ENCODE peak calls at places on chromosomes 12 and 14, in four cellular contexts. One of them, this sample, is unnamed.

GRCh38 chr12:32650508-32650907 is 28.6 kb upstream of the DNM1L start:
- DNase-seq in neuronal stem cell: no peak
- DNase-seq in adrenal gland: no peak
- DNase-seq in ovary: no peak
- DNase-seq in this sample: no peak

GRCh38 chr12:23729354-23729753 is 220.1 kb downstream of the SOX5 start:
- DNase-seq in neuronal stem cell: no peak
- DNase-seq in adrenal gland: no peak
- DNase-seq in ovary: no peak
- DNase-seq in this sample: no peak

GRCh38 chr12:116053479-116054195 is 223.9 kb downstream of the MED13L start:
- DNase-seq in neuronal stem cell: no peak
- DNase-seq in adrenal gland: peak
- DNase-seq in ovary: peak
- DNase-seq in this sample: no peak

GRCh38 chr12:7927470-7927869 is 8.5 kb downstream of the SLC2A3 start:
- DNase-seq in neuronal stem cell: no peak
- DNase-seq in adrenal gland: no peak
- DNase-seq in ovary: no peak
- DNase-seq in this sample: no peak

GRCh38 chr14:30142216-30142615 is 214.6 kb upstream of the PRKD1 start:
- DNase-seq in neuronal stem cell: no peak
- DNase-seq in adrenal gland: no peak
- DNase-seq in ovary: no peak
- DNase-seq in this sample: no peak

GRCh38 chr12:3992945-3993344 is 119.7 kb upstream of the PARP11 start:
- DNase-seq in neuronal stem cell: no peak
- DNase-seq in adrenal gland: no peak
- DNase-seq in ovary: no peak
- DNase-seq in this sample: no peak

GRCh38 chr14:101408077-101408831 is 153.0 kb upstream of the DIO3 start:
- DNase-seq in neuronal stem cell: no peak
- DNase-seq in adrenal gland: no peak
- DNase-seq in ovary: no peak
- DNase-seq in this sample: no peak

GRCh38 chr12:113056381-113056630 is 224 bp upstream of the DTX1 start:
- DNase-seq in neuronal stem cell: no peak
- DNase-seq in adrenal gland: no peak
- DNase-seq in ovary: no peak
- DNase-seq in this sample: no peak

GRCh38 chr12:116529048-116529447 is 30.1 kb upstream of the MAP1LC3B2 start:
- DNase-seq in neuronal stem cell: no peak
- DNase-seq in adrenal gland: no peak
- DNase-seq in ovary: peak
- DNase-seq in this sample: no peak

GRCh38 chr12:75887979-75888378 is 143.6 kb downstream of the PHLDA1 start:
- DNase-seq in neuronal stem cell: no peak
- DNase-seq in adrenal gland: no peak
- DNase-seq in ovary: no peak
- DNase-seq in this sample: no peak

GRCh38 chr14:76117789-76118188 is 33.9 kb upstream of the GPATCH2L start:
- DNase-seq in neuronal stem cell: no peak
- DNase-seq in adrenal gland: no peak
- DNase-seq in ovary: no peak
- DNase-seq in this sample: no peak

GRCh38 chr12:56046027-56046780 is 4.5 kb downstream of the RPS26 start:
- DNase-seq in neuronal stem cell: no peak
- DNase-seq in adrenal gland: no peak
- DNase-seq in ovary: no peak
- DNase-seq in this sample: no peak

GRCh38 chr12:19597304-19598066 is 158.2 kb downstream of the AEBP2 start:
- DNase-seq in neuronal stem cell: no peak
- DNase-seq in adrenal gland: no peak
- DNase-seq in ovary: no peak
- DNase-seq in this sample: no peak

GRCh38 chr12:104357431-104357952 is 54.0 kb downstream of the EID3 start:
- DNase-seq in neuronal stem cell: no peak
- DNase-seq in adrenal gland: peak
- DNase-seq in ovary: no peak
- DNase-seq in this sample: no peak

GRCh38 chr12:25960176-25960575 is 1.7 kb downstream of the RASSF8 start:
- DNase-seq in neuronal stem cell: no peak
- DNase-seq in adrenal gland: peak
- DNase-seq in ovary: peak
- DNase-seq in this sample: no peak

GRCh38 chr12:105836235-105836634 is 302.5 kb downstream of the NUAK1 start:
- DNase-seq in neuronal stem cell: no peak
- DNase-seq in adrenal gland: no peak
- DNase-seq in ovary: no peak
- DNase-seq in this sample: no peak

GRCh38 chr12:114096461-114096860 is 130.3 kb upstream of the RBM19 start:
- DNase-seq in neuronal stem cell: no peak
- DNase-seq in adrenal gland: no peak
- DNase-seq in ovary: no peak
- DNase-seq in this sample: no peak

GRCh38 chr12:96516472-96517417 is 27.4 kb downstream of the CFAP54 start:
- DNase-seq in neuronal stem cell: peak
- DNase-seq in adrenal gland: peak
- DNase-seq in ovary: peak
- DNase-seq in this sample: peak
- H3K27ac ChIP-seq in neuronal stem cell: no peak
- H3K27ac ChIP-seq in adrenal gland: no peak
- H3K27ac ChIP-seq in ovary: no peak
- H3K27ac ChIP-seq in this sample: no peak

GRCh38 chr12:70367268-70368141 is 1.4 kb downstream of the KCNMB4 start:
- DNase-seq in neuronal stem cell: peak
- DNase-seq in adrenal gland: no peak
- DNase-seq in ovary: no peak
- DNase-seq in this sample: no peak

GRCh38 chr12:70365398-70365647 is 767 bp upstream of the KCNMB4 start:
- DNase-seq in neuronal stem cell: no peak
- DNase-seq in adrenal gland: no peak
- DNase-seq in ovary: no peak
- DNase-seq in this sample: no peak

GRCh38 chr12:70366581-70367267 is 634 bp downstream of the KCNMB4 start:
- DNase-seq in neuronal stem cell: peak
- DNase-seq in adrenal gland: peak
- DNase-seq in ovary: peak
- DNase-seq in this sample: no peak

GRCh38 chr12:70365648-70366518 is at the start of gene KCNMB4:
- DNase-seq in neuronal stem cell: peak
- DNase-seq in adrenal gland: peak
- DNase-seq in ovary: peak
- DNase-seq in this sample: peak

GRCh38 chr12:70364695-70365397 is 1.2 kb upstream of the KCNMB4 start:
- DNase-seq in neuronal stem cell: peak
- DNase-seq in adrenal gland: no peak
- DNase-seq in ovary: no peak
- DNase-seq in this sample: no peak
- H3K27ac ChIP-seq in neuronal stem cell: no peak
- H3K27ac ChIP-seq in adrenal gland: no peak
- H3K27ac ChIP-seq in ovary: no peak
- H3K27ac ChIP-seq in this sample: peak

GRCh38 chr14:26286066-26286791 is 311.6 kb downstream of the NOVA1 start:
- DNase-seq in neuronal stem cell: no peak
- DNase-seq in adrenal gland: no peak
- DNase-seq in ovary: peak
- DNase-seq in this sample: no peak

GRCh38 chr14:26282578-26282977 is 315.3 kb downstream of the NOVA1 start:
- DNase-seq in neuronal stem cell: no peak
- DNase-seq in adrenal gland: no peak
- DNase-seq in ovary: no peak
- DNase-seq in this sample: no peak

GRCh38 chr14:26281280-26281998 is 316.4 kb downstream of the NOVA1 start:
- DNase-seq in neuronal stem cell: no peak
- DNase-seq in adrenal gland: peak
- DNase-seq in ovary: peak
- DNase-seq in this sample: no peak

GRCh38 chr14:26290007-26290530 is 307.8 kb downstream of the NOVA1 start:
- DNase-seq in neuronal stem cell: no peak
- DNase-seq in adrenal gland: no peak
- DNase-seq in ovary: no peak
- DNase-seq in this sample: no peak

GRCh38 chr14:26286806-26287205 is 311.0 kb downstream of the NOVA1 start:
- DNase-seq in neuronal stem cell: no peak
- DNase-seq in adrenal gland: no peak
- DNase-seq in ovary: no peak
- DNase-seq in this sample: no peak
- H3K27ac ChIP-seq in neuronal stem cell: no peak
- H3K27ac ChIP-seq in adrenal gland: no peak
- H3K27ac ChIP-seq in ovary: peak
- H3K27ac ChIP-seq in this sample: no peak

DNA sequence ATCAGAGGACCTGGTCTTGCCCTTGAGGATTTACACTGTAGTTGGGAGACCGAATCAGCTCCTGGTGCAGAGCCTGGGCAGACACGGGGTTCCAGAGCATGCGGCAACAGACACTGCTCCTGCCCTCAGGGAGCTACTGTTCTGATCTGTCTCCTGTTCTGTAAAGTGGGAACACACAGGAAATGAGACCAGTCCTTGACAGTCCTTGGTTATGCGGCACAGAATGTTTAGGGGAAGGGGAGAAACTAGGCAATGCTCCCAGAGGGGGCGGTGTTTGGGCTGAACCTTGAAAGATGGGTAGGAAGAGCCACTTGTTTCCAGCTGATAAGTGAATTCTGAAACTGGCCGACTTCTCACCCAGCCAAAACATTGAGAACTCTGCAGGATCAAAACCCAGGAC is 132.4 kb downstream of the ZFP36L1 start:
- DNase-seq in neuronal stem cell: no peak
- DNase-seq in adrenal gland: no peak
- DNase-seq in ovary: peak
- DNase-seq in this sample: no peak
- H3K27ac ChIP-seq in neuronal stem cell: no peak
- H3K27ac ChIP-seq in adrenal gland: no peak
- H3K27ac ChIP-seq in ovary: peak
- H3K27ac ChIP-seq in this sample: no peak

GRCh38 chr14:53043107-53043704 is 92.4 kb upstream of the FERMT2 start:
- DNase-seq in neuronal stem cell: no peak
- DNase-seq in adrenal gland: no peak
- DNase-seq in ovary: peak
- DNase-seq in this sample: no peak
- H3K27ac ChIP-seq in neuronal stem cell: no peak
- H3K27ac ChIP-seq in adrenal gland: no peak
- H3K27ac ChIP-seq in ovary: peak
- H3K27ac ChIP-seq in this sample: no peak

GRCh38 chr12:2118061-2118460 is 65.3 kb downstream of the CACNA1C start:
- DNase-seq in neuronal stem cell: no peak
- DNase-seq in adrenal gland: no peak
- DNase-seq in ovary: no peak
- DNase-seq in this sample: no peak
- H3K27ac ChIP-seq in neuronal stem cell: no peak
- H3K27ac ChIP-seq in adrenal gland: no peak
- H3K27ac ChIP-seq in ovary: no peak
- H3K27ac ChIP-seq in this sample: no peak

GRCh38 chr14:68668028-68668427 is 124.8 kb downstream of the ZFP36L1 start:
- DNase-seq in neuronal stem cell: no peak
- DNase-seq in adrenal gland: no peak
- DNase-seq in ovary: peak
- DNase-seq in this sample: no peak

GRCh38 chr14:68670344-68670725 is 122.5 kb downstream of the ZFP36L1 start:
- DNase-seq in neuronal stem cell: no peak
- DNase-seq in adrenal gland: no peak
- DNase-seq in ovary: no peak
- DNase-seq in this sample: no peak

GRCh38 chr14:68668531-68668930 is 124.3 kb downstream of the ZFP36L1 start:
- DNase-seq in neuronal stem cell: no peak
- DNase-seq in adrenal gland: no peak
- DNase-seq in ovary: peak
- DNase-seq in this sample: no peak

GRCh38 chr14:68669101-68669500 is 123.8 kb downstream of the ZFP36L1 start:
- DNase-seq in neuronal stem cell: no peak
- DNase-seq in adrenal gland: no peak
- DNase-seq in ovary: no peak
- DNase-seq in this sample: no peak

DNA sequence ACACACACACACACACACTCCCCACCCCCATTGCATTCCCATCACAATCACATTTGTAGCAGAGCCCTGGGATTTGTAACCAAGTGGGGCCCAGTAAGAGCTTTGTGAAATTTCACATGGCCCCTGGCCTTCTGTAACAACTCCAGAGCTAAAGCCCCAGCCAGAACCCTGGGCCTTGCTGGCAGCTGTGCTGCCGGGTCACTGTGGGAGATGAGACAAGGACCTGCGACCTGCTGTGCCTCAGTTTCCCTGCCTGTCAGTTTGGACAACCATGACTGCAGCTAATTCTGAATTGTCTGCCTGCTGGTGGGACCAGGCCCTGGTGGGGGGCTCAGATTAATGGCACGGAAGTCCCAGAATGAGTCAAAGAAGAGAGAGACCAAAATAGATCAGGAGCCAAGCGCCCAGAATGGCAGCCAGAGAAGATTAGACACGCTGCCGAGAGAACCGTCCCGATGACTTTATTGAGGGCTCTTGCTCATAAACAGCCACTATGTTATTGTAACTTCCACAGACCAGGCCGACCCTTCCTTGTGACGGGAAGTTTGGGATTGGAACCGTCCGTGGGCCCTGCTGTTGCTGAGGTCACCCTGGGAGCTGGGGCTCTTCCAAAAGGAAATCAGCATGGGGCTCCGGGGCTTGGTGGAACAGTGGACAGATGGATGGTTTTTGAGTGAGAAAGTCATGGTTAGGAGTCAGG is 123.1 kb downstream of the ZFP36L1 start:
- DNase-seq in neuronal stem cell: no peak
- DNase-seq in adrenal gland: no peak
- DNase-seq in ovary: peak
- DNase-seq in this sample: no peak
- H3K27ac ChIP-seq in neuronal stem cell: no peak
- H3K27ac ChIP-seq in adrenal gland: no peak
- H3K27ac ChIP-seq in ovary: no peak
- H3K27ac ChIP-seq in this sample: no peak

GRCh38 chr12:94304012-94304411 is 155.6 kb downstream of the PLXNC1 start:
- DNase-seq in neuronal stem cell: no peak
- DNase-seq in adrenal gland: no peak
- DNase-seq in ovary: no peak
- DNase-seq in this sample: no peak

GRCh38 chr12:94305293-94305957 is 154.2 kb downstream of the CEP83 start:
- DNase-seq in neuronal stem cell: no peak
- DNase-seq in adrenal gland: no peak
- DNase-seq in ovary: no peak
- DNase-seq in this sample: no peak

GRCh38 chr12:94309348-94309747 is 150.3 kb downstream of the CEP83 start:
- DNase-seq in neuronal stem cell: no peak
- DNase-seq in adrenal gland: no peak
- DNase-seq in ovary: no peak
- DNase-seq in this sample: no peak

GRCh38 chr12:94308612-94309011 is 151.1 kb downstream of the CEP83 start:
- DNase-seq in neuronal stem cell: no peak
- DNase-seq in adrenal gland: no peak
- DNase-seq in ovary: no peak
- DNase-seq in this sample: no peak

GRCh38 chr12:94304566-94305061 is 155.1 kb downstream of the CEP83 start:
- DNase-seq in neuronal stem cell: no peak
- DNase-seq in adrenal gland: no peak
- DNase-seq in ovary: no peak
- DNase-seq in this sample: no peak
- H3K27ac ChIP-seq in neuronal stem cell: no peak
- H3K27ac ChIP-seq in adrenal gland: no peak
- H3K27ac ChIP-seq in ovary: no peak
- H3K27ac ChIP-seq in this sample: no peak